ENCODE peak calls at places on chromosomes 5 and 9, in seven cellular contexts. C is T-helper 17 cell, Y is islet precursor cell, W is lung, Z is T-helper 1 cell, T is T-cell, D is RPMI7951. M is an unnamed sample.

GRCh38 chr5:26482817-26483375 is 555.5 kb downstream of the CDH9 start:
- DNase-seq in C (no peak), Y (peak), W (peak), Z (no peak), T (no peak), D (peak), M (peak)

GRCh38 chr9:121156263-121156731 is 45.4 kb downstream of the RAB14 start:
- DNase-seq in C (no peak), Y (no peak), W (no peak), Z (no peak), T (no peak), D (peak), M (peak)

GRCh38 chr5:126846344-126846743 is 69.4 kb downstream of the LMNB1 start:
- DNase-seq in C (no peak), Y (no peak), W (no peak), Z (no peak), T (no peak), D (no peak), M (no peak)

GRCh38 chr9:96418920-96419690 is 935 bp upstream of the ZNF367 start:
- DNase-seq in C (peak), Y (peak), W (peak), Z (peak), T (no peak), D (peak), M (peak)

GRCh38 chr9:89941875-89942274 is 337.1 kb downstream of the GADD45G start:
- DNase-seq in C (no peak), Y (peak), W (no peak), Z (no peak), T (no peak), D (peak), M (peak)

GRCh38 chr9:96072930-96073329 is 197.4 kb downstream of the ERCC6L2 start:
- DNase-seq in C (no peak), Y (no peak), W (no peak), Z (no peak), T (no peak), D (no peak), M (no peak)

GRCh38 chr9:92482336-92482735 is at the start of gene ASPN:
- DNase-seq in C (no peak), Y (no peak), W (no peak), Z (no peak), T (no peak), D (peak), M (no peak)

GRCh38 chr9:133738039-133738805 is at the start of gene SARDH:
- DNase-seq in C (no peak), Y (peak), W (peak), Z (no peak), T (no peak), D (peak), M (peak)

GRCh38 chr9:134136997-134137302 is 1.1 kb downstream of the WDR5 start:
- DNase-seq in C (no peak), Y (no peak), W (no peak), Z (no peak), T (no peak), D (no peak), M (no peak)

GRCh38 chr9:35114921-35115341 is 731 bp downstream of the ATOSB start:
- DNase-seq in C (no peak), Y (peak), W (peak), Z (no peak), T (peak), D (peak), M (peak)

GRCh38 chr9:9079473-9079872 is 1279.9 kb upstream of the DMAC1 start:
- DNase-seq in C (no peak), Y (no peak), W (no peak), Z (no peak), T (no peak), D (no peak), M (no peak)

M was measured in Daoy.